ENCODE peak calls at places on chromosomes 1 and 21, in four cellular contexts. One of them, this sample, is unnamed.
A peak's percentile ranks its signal among the peaks of the same experiment; 100 is the strongest.

GRCh38 chr1:53949023-53949611 is 3.0 kb downstream of the LRRC42 start:
- DNase-seq in activated CD4-positive, alpha-beta memory T cell treated with anti-CD3 and anti-CD28 coated beads, Interleukin-2, amount 10 ng/mL, durations not matched to agents 7 days and 5 days: peak; percentile 25
- DNase-seq in epithelial cell of esophagus: peak; percentile 50
- DNase-seq in T follicular helper cell: no peak
- DNase-seq in this sample: peak; percentile 34

GRCh38 chr1:42322577-42322976 is 12.5 kb downstream of the FOXJ3 start:
- DNase-seq in T follicular helper cell: no peak
- DNase-seq in activated CD4-positive, alpha-beta memory T cell treated with anti-CD3 and anti-CD28 coated beads, Interleukin-2, amount 10 ng/mL, durations not matched to agents 7 days and 5 days: no peak
- DNase-seq in epithelial cell of esophagus: peak; percentile 25
- DNase-seq in this sample: peak; percentile 46

GRCh38 chr1:220879509-220880366 is 495 bp downstream of the HLX start:
- DNase-seq in activated CD4-positive, alpha-beta memory T cell treated with anti-CD3 and anti-CD28 coated beads, Interleukin-2, amount 10 ng/mL, durations not matched to agents 7 days and 5 days: no peak
- DNase-seq in epithelial cell of esophagus: peak; percentile 24
- DNase-seq in T follicular helper cell: no peak
- DNase-seq in this sample: no peak

GRCh38 chr1:11653101-11653601 is 1.1 kb downstream of the FBXO2 start:
- DNase-seq in T follicular helper cell: no peak
- DNase-seq in activated CD4-positive, alpha-beta memory T cell treated with anti-CD3 and anti-CD28 coated beads, Interleukin-2, amount 10 ng/mL, durations not matched to agents 7 days and 5 days: no peak
- DNase-seq in epithelial cell of esophagus: peak; percentile 75
- DNase-seq in this sample: peak; percentile 76

GRCh38 chr1:204651843-204652421 is 33.6 kb downstream of the LRRN2 start:
- DNase-seq in epithelial cell of esophagus: no peak
- DNase-seq in T follicular helper cell: no peak
- DNase-seq in activated CD4-positive, alpha-beta memory T cell treated with anti-CD3 and anti-CD28 coated beads, Interleukin-2, amount 10 ng/mL, durations not matched to agents 7 days and 5 days: no peak
- DNase-seq in this sample: no peak

GRCh38 chr1:99849413-99849743 is 783 bp upstream of the AGL start:
- DNase-seq in epithelial cell of esophagus: peak; percentile 18
- DNase-seq in activated CD4-positive, alpha-beta memory T cell treated with anti-CD3 and anti-CD28 coated beads, Interleukin-2, amount 10 ng/mL, durations not matched to agents 7 days and 5 days: no peak
- DNase-seq in T follicular helper cell: no peak
- DNase-seq in this sample: peak; percentile 15

GRCh38 chr1:150528997-150529396 is 13.4 kb downstream of the FALEC start:
- DNase-seq in activated CD4-positive, alpha-beta memory T cell treated with anti-CD3 and anti-CD28 coated beads, Interleukin-2, amount 10 ng/mL, durations not matched to agents 7 days and 5 days: no peak
- DNase-seq in epithelial cell of esophagus: peak; percentile 83
- DNase-seq in T follicular helper cell: no peak
- DNase-seq in this sample: peak; percentile 78

GRCh38 chr21:44423941-44424607 is 31.2 kb upstream of the LRRC3 start:
- DNase-seq in epithelial cell of esophagus: no peak
- DNase-seq in activated CD4-positive, alpha-beta memory T cell treated with anti-CD3 and anti-CD28 coated beads, Interleukin-2, amount 10 ng/mL, durations not matched to agents 7 days and 5 days: no peak
- DNase-seq in T follicular helper cell: no peak
- DNase-seq in this sample: no peak

GRCh38 chr1:55302972-55303371 is 87.8 kb upstream of the USP24 start:
- DNase-seq in epithelial cell of esophagus: no peak
- DNase-seq in T follicular helper cell: no peak
- DNase-seq in activated CD4-positive, alpha-beta memory T cell treated with anti-CD3 and anti-CD28 coated beads, Interleukin-2, amount 10 ng/mL, durations not matched to agents 7 days and 5 days: no peak
- DNase-seq in this sample: no peak

GRCh38 chr1:31931241-31932225 is 6.6 kb downstream of the PTP4A2 start:
- DNase-seq in T follicular helper cell: no peak
- DNase-seq in epithelial cell of esophagus: peak; percentile 70
- DNase-seq in activated CD4-positive, alpha-beta memory T cell treated with anti-CD3 and anti-CD28 coated beads, Interleukin-2, amount 10 ng/mL, durations not matched to agents 7 days and 5 days: no peak
- DNase-seq in this sample: peak; percentile 84

GRCh38 chr1:192983349-192983980 is 75.7 kb downstream of the UCHL5 start:
- DNase-seq in T follicular helper cell: no peak
- DNase-seq in activated CD4-positive, alpha-beta memory T cell treated with anti-CD3 and anti-CD28 coated beads, Interleukin-2, amount 10 ng/mL, durations not matched to agents 7 days and 5 days: peak; percentile 35
- DNase-seq in epithelial cell of esophagus: peak; percentile 89
- DNase-seq in this sample: peak; percentile 89

GRCh38 chr1:7993593-7994479 is 32.3 kb downstream of the ERRFI1 start:
- DNase-seq in epithelial cell of esophagus: no peak
- DNase-seq in activated CD4-positive, alpha-beta memory T cell treated with anti-CD3 and anti-CD28 coated beads, Interleukin-2, amount 10 ng/mL, durations not matched to agents 7 days and 5 days: no peak
- DNase-seq in T follicular helper cell: no peak
- DNase-seq in this sample: no peak

GRCh38 chr21:31078796-31079195 is 40.5 kb upstream of the KRTAP19-8 start:
- DNase-seq in epithelial cell of esophagus: no peak
- DNase-seq in activated CD4-positive, alpha-beta memory T cell treated with anti-CD3 and anti-CD28 coated beads, Interleukin-2, amount 10 ng/mL, durations not matched to agents 7 days and 5 days: no peak
- DNase-seq in T follicular helper cell: no peak
- DNase-seq in this sample: no peak

GRCh38 chr21:32803651-32804050 is 32.1 kb upstream of the PAXBP1 start:
- DNase-seq in activated CD4-positive, alpha-beta memory T cell treated with anti-CD3 and anti-CD28 coated beads, Interleukin-2, amount 10 ng/mL, durations not matched to agents 7 days and 5 days: no peak
- DNase-seq in epithelial cell of esophagus: no peak
- DNase-seq in T follicular helper cell: no peak
- DNase-seq in this sample: no peak

GRCh38 chr1:241156231-241156965 is 200.6 kb downstream of the RGS7 start:
- DNase-seq in activated CD4-positive, alpha-beta memory T cell treated with anti-CD3 and anti-CD28 coated beads, Interleukin-2, amount 10 ng/mL, durations not matched to agents 7 days and 5 days: no peak
- DNase-seq in epithelial cell of esophagus: peak; percentile 64
- DNase-seq in T follicular helper cell: no peak
- DNase-seq in this sample: peak; percentile 61

GRCh38 chr1:68230901-68231626 is 1.3 kb downstream of the WLS start:
- DNase-seq in activated CD4-positive, alpha-beta memory T cell treated with anti-CD3 and anti-CD28 coated beads, Interleukin-2, amount 10 ng/mL, durations not matched to agents 7 days and 5 days: no peak
- DNase-seq in T follicular helper cell: no peak
- DNase-seq in epithelial cell of esophagus: peak; percentile 13
- DNase-seq in this sample: no peak

GRCh38 chr1:180563013-180563827 is 4.5 kb downstream of the OVAAL start:
- DNase-seq in epithelial cell of esophagus: peak; percentile 69
- DNase-seq in T follicular helper cell: no peak
- DNase-seq in activated CD4-positive, alpha-beta memory T cell treated with anti-CD3 and anti-CD28 coated beads, Interleukin-2, amount 10 ng/mL, durations not matched to agents 7 days and 5 days: no peak
- DNase-seq in this sample: peak; percentile 74

GRCh38 chr1:81020506-81020905 is 780.2 kb upstream of the ADGRL2 start:
- DNase-seq in activated CD4-positive, alpha-beta memory T cell treated with anti-CD3 and anti-CD28 coated beads, Interleukin-2, amount 10 ng/mL, durations not matched to agents 7 days and 5 days: no peak
- DNase-seq in epithelial cell of esophagus: no peak
- DNase-seq in T follicular helper cell: no peak
- DNase-seq in this sample: no peak

GRCh38 chr1:5936126-5936525 is 56.1 kb downstream of the NPHP4 start:
- DNase-seq in epithelial cell of esophagus: no peak
- DNase-seq in T follicular helper cell: no peak
- DNase-seq in activated CD4-positive, alpha-beta memory T cell treated with anti-CD3 and anti-CD28 coated beads, Interleukin-2, amount 10 ng/mL, durations not matched to agents 7 days and 5 days: peak; percentile 5
- DNase-seq in this sample: no peak

GRCh38 chr1:230818881-230819280 is 49.4 kb downstream of the C1orf198 start:
- DNase-seq in T follicular helper cell: no peak
- DNase-seq in activated CD4-positive, alpha-beta memory T cell treated with anti-CD3 and anti-CD28 coated beads, Interleukin-2, amount 10 ng/mL, durations not matched to agents 7 days and 5 days: no peak
- DNase-seq in epithelial cell of esophagus: no peak
- DNase-seq in this sample: no peak

GRCh38 chr1:95451054-95451453 is 217.0 kb downstream of the RWDD3 start:
- DNase-seq in epithelial cell of esophagus: peak; percentile 38
- DNase-seq in activated CD4-positive, alpha-beta memory T cell treated with anti-CD3 and anti-CD28 coated beads, Interleukin-2, amount 10 ng/mL, durations not matched to agents 7 days and 5 days: no peak
- DNase-seq in T follicular helper cell: no peak
- DNase-seq in this sample: peak; percentile 16

GRCh38 chr1:175192111-175192629 is 406 bp downstream of the KIAA0040 start:
- DNase-seq in activated CD4-positive, alpha-beta memory T cell treated with anti-CD3 and anti-CD28 coated beads, Interleukin-2, amount 10 ng/mL, durations not matched to agents 7 days and 5 days: peak; percentile 39
- DNase-seq in T follicular helper cell: peak; percentile 20
- DNase-seq in epithelial cell of esophagus: peak; percentile 48
- DNase-seq in this sample: peak; percentile 49

GRCh38 chr1:53495608-53496345 is 36.6 kb downstream of the DMRTB1 start:
- DNase-seq in epithelial cell of esophagus: no peak
- DNase-seq in activated CD4-positive, alpha-beta memory T cell treated with anti-CD3 and anti-CD28 coated beads, Interleukin-2, amount 10 ng/mL, durations not matched to agents 7 days and 5 days: no peak
- DNase-seq in T follicular helper cell: no peak
- DNase-seq in this sample: no peak

GRCh38 chr1:155983191-155984023 is 5.1 kb upstream of the ARHGEF2 start:
- DNase-seq in activated CD4-positive, alpha-beta memory T cell treated with anti-CD3 and anti-CD28 coated beads, Interleukin-2, amount 10 ng/mL, durations not matched to agents 7 days and 5 days: no peak
- DNase-seq in T follicular helper cell: no peak
- DNase-seq in epithelial cell of esophagus: peak; percentile 80
- DNase-seq in this sample: peak; percentile 80

GRCh38 chr1:208083715-208084085 is 160.5 kb downstream of the PLXNA2 start:
- DNase-seq in epithelial cell of esophagus: no peak
- DNase-seq in T follicular helper cell: no peak
- DNase-seq in activated CD4-positive, alpha-beta memory T cell treated with anti-CD3 and anti-CD28 coated beads, Interleukin-2, amount 10 ng/mL, durations not matched to agents 7 days and 5 days: no peak
- DNase-seq in this sample: no peak

GRCh38 chr1:152024228-152024627 is 12.6 kb downstream of the S100A11 start:
- DNase-seq in activated CD4-positive, alpha-beta memory T cell treated with anti-CD3 and anti-CD28 coated beads, Interleukin-2, amount 10 ng/mL, durations not matched to agents 7 days and 5 days: no peak
- DNase-seq in epithelial cell of esophagus: peak; percentile 93
- DNase-seq in T follicular helper cell: no peak
- DNase-seq in this sample: peak; percentile 97

This sample was measured in bronchial epithelial cell.